ENCODE peak calls at places on chromosomes 1 and 21, in five cellular contexts. One of them, this sample, is unnamed.

GRCh38 chr1:212309967-212310366 is 24.8 kb downstream of the PPP2R5A start:
- DNase-seq in Right ventricle myocardium superior: no peak
- DNase-seq in tibial artery: no peak
- DNase-seq in NCI-H146: peak
- DNase-seq in NCI-H1694: no peak
- DNase-seq in this sample: no peak

GRCh38 chr1:156767879-156768608 is 709 bp downstream of the PRCC start:
- DNase-seq in Right ventricle myocardium superior: peak
- DNase-seq in tibial artery: no peak
- DNase-seq in NCI-H146: peak
- DNase-seq in NCI-H1694: no peak
- DNase-seq in this sample: peak

GRCh38 chr1:44970317-44970716 is 16.1 kb downstream of the EIF2B3 start:
- DNase-seq in Right ventricle myocardium superior: no peak
- DNase-seq in tibial artery: no peak
- DNase-seq in NCI-H146: no peak
- DNase-seq in NCI-H1694: no peak
- DNase-seq in this sample: no peak

GRCh38 chr1:34113887-34114286 is 51.1 kb downstream of the CSMD2 start:
- DNase-seq in Right ventricle myocardium superior: no peak
- DNase-seq in tibial artery: no peak
- DNase-seq in NCI-H146: no peak
- DNase-seq in NCI-H1694: no peak
- DNase-seq in this sample: no peak

GRCh38 chr1:240294566-240294965 is 202.9 kb downstream of the FMN2 start:
- DNase-seq in Right ventricle myocardium superior: no peak
- DNase-seq in tibial artery: no peak
- DNase-seq in NCI-H146: peak
- DNase-seq in NCI-H1694: no peak
- DNase-seq in this sample: no peak

GRCh38 chr1:43509007-43509739 is 21.5 kb upstream of the PTPRF start:
- DNase-seq in Right ventricle myocardium superior: no peak
- DNase-seq in tibial artery: no peak
- DNase-seq in NCI-H146: no peak
- DNase-seq in NCI-H1694: peak
- DNase-seq in this sample: no peak

GRCh38 chr21:18950045-18950740 is 546.6 kb upstream of the TMPRSS15 start:
- DNase-seq in Right ventricle myocardium superior: no peak
- DNase-seq in tibial artery: no peak
- DNase-seq in NCI-H146: no peak
- DNase-seq in NCI-H1694: no peak
- DNase-seq in this sample: no peak

GRCh38 chr1:9328201-9328600 is 35.5 kb downstream of the SPSB1 start:
- DNase-seq in Right ventricle myocardium superior: no peak
- DNase-seq in tibial artery: no peak
- DNase-seq in NCI-H146: no peak
- DNase-seq in NCI-H1694: no peak
- DNase-seq in this sample: no peak

GRCh38 chr1:206951318-206952105 is 5.2 kb upstream of the PIGR start:
- DNase-seq in Right ventricle myocardium superior: no peak
- DNase-seq in tibial artery: no peak
- DNase-seq in NCI-H146: no peak
- DNase-seq in NCI-H1694: no peak
- DNase-seq in this sample: no peak

GRCh38 chr1:220843481-220844011 is 35.7 kb upstream of the HLX start:
- DNase-seq in Right ventricle myocardium superior: peak
- DNase-seq in tibial artery: peak
- DNase-seq in NCI-H146: no peak
- DNase-seq in NCI-H1694: no peak
- DNase-seq in this sample: no peak

GRCh38 chr1:39255212-39255611 is 50.7 kb downstream of the MACF1 start:
- DNase-seq in Right ventricle myocardium superior: no peak
- DNase-seq in tibial artery: no peak
- DNase-seq in NCI-H146: no peak
- DNase-seq in NCI-H1694: no peak
- DNase-seq in this sample: no peak

GRCh38 chr1:41355761-41356160 is 5.5 kb upstream of the FOXO6 start:
- DNase-seq in Right ventricle myocardium superior: no peak
- DNase-seq in tibial artery: no peak
- DNase-seq in NCI-H146: no peak
- DNase-seq in NCI-H1694: no peak
- DNase-seq in this sample: no peak

GRCh38 chr1:112955678-112956502 is at the start of gene SLC16A1:
- DNase-seq in Right ventricle myocardium superior: peak
- DNase-seq in tibial artery: peak
- DNase-seq in NCI-H146: peak
- DNase-seq in NCI-H1694: peak
- DNase-seq in this sample: peak

GRCh38 chr1:33170351-33171274 is 11.2 kb downstream of the TRIM62 start:
- DNase-seq in Right ventricle myocardium superior: peak
- DNase-seq in tibial artery: no peak
- DNase-seq in NCI-H146: no peak
- DNase-seq in NCI-H1694: no peak
- DNase-seq in this sample: no peak

GRCh38 chr1:60699304-60699703 is 383.1 kb upstream of the NFIA start:
- DNase-seq in Right ventricle myocardium superior: no peak
- DNase-seq in tibial artery: no peak
- DNase-seq in NCI-H146: no peak
- DNase-seq in NCI-H1694: no peak
- DNase-seq in this sample: no peak

GRCh38 chr1:27562021-27562420 is 41.9 kb downstream of the AHDC1 start:
- DNase-seq in Right ventricle myocardium superior: no peak
- DNase-seq in tibial artery: no peak
- DNase-seq in NCI-H146: no peak
- DNase-seq in NCI-H1694: no peak
- DNase-seq in this sample: peak

GRCh38 chr21:42191978-42192595 is 26.9 kb upstream of the ABCG1 start:
- DNase-seq in Right ventricle myocardium superior: no peak
- DNase-seq in tibial artery: no peak
- DNase-seq in NCI-H146: peak
- DNase-seq in NCI-H1694: no peak
- DNase-seq in this sample: no peak

GRCh38 chr1:174206148-174206826 is 47.0 kb downstream of the RABGAP1L start:
- DNase-seq in Right ventricle myocardium superior: no peak
- DNase-seq in tibial artery: no peak
- DNase-seq in NCI-H146: no peak
- DNase-seq in NCI-H1694: no peak
- DNase-seq in this sample: no peak

GRCh38 chr1:24609949-24610517 is 33.1 kb upstream of the SRRM1 start:
- DNase-seq in Right ventricle myocardium superior: no peak
- DNase-seq in tibial artery: no peak
- DNase-seq in NCI-H146: no peak
- DNase-seq in NCI-H1694: no peak
- DNase-seq in this sample: no peak

GRCh38 chr1:72649211-72649888 is 367.0 kb upstream of the NEGR1 start:
- DNase-seq in Right ventricle myocardium superior: peak
- DNase-seq in tibial artery: no peak
- DNase-seq in NCI-H146: no peak
- DNase-seq in NCI-H1694: no peak
- DNase-seq in this sample: peak

GRCh38 chr1:4227986-4228385 is 327.9 kb upstream of the C1orf174 start:
- DNase-seq in Right ventricle myocardium superior: no peak
- DNase-seq in tibial artery: no peak
- DNase-seq in NCI-H146: no peak
- DNase-seq in NCI-H1694: no peak
- DNase-seq in this sample: no peak

GRCh38 chr1:231217056-231217455 is 24.0 kb upstream of the GNPAT start:
- DNase-seq in Right ventricle myocardium superior: no peak
- DNase-seq in tibial artery: no peak
- DNase-seq in NCI-H146: no peak
- DNase-seq in NCI-H1694: no peak
- DNase-seq in this sample: no peak

GRCh38 chr1:33030575-33030974 is 6.1 kb downstream of the AK2 start:
- DNase-seq in Right ventricle myocardium superior: no peak
- DNase-seq in tibial artery: no peak
- DNase-seq in NCI-H146: no peak
- DNase-seq in NCI-H1694: no peak
- DNase-seq in this sample: no peak

GRCh38 chr1:174074757-174075156 is 52.6 kb upstream of the RC3H1 start:
- DNase-seq in Right ventricle myocardium superior: no peak
- DNase-seq in tibial artery: no peak
- DNase-seq in NCI-H146: peak
- DNase-seq in NCI-H1694: no peak
- DNase-seq in this sample: no peak

GRCh38 chr1:154940213-154940879 is 3.8 kb upstream of the PMVK start:
- DNase-seq in Right ventricle myocardium superior: no peak
- DNase-seq in tibial artery: no peak
- DNase-seq in NCI-H146: no peak
- DNase-seq in NCI-H1694: no peak
- DNase-seq in this sample: no peak

GRCh38 chr1:54989968-54990810 is 8.5 kb upstream of the BSND start:
- DNase-seq in Right ventricle myocardium superior: peak
- DNase-seq in tibial artery: no peak
- DNase-seq in NCI-H146: no peak
- DNase-seq in NCI-H1694: no peak
- DNase-seq in this sample: no peak

GRCh38 chr1:67683306-67683705 is 1.7 kb upstream of the GADD45A start:
- DNase-seq in Right ventricle myocardium superior: no peak
- DNase-seq in tibial artery: no peak
- DNase-seq in NCI-H146: no peak
- DNase-seq in NCI-H1694: no peak
- DNase-seq in this sample: no peak

This sample was measured in aorta.